ENCODE peak calls at places on chromosomes 5 and 9, in five cellular contexts. Q is tibial nerve, W is lower leg skin, K is uterus, O is IMR-90. H is an unnamed sample.

GRCh38 chr9:38183994-38184568 is 115.1 kb upstream of the SHB start:
- DNase-seq in Q (no peak), W (no peak), O (no peak), K (no peak), H (no peak)

GRCh38 chr9:100216178-100216787 is 117.2 kb downstream of the INVS start:
- DNase-seq in K (no peak), Q (no peak), W (no peak), O (peak; percentile 45), H (peak; percentile 28)

GRCh38 chr9:134864821-134865190 is 15.8 kb upstream of the FCN2 start:
- DNase-seq in Q (no peak), O (no peak), W (no peak), K (no peak), H (no peak)

GRCh38 chr5:79924936-79925893 is 65.8 kb downstream of the MTX3 start:
- DNase-seq in W (no peak), K (no peak), Q (no peak), O (peak; percentile 41), H (no peak)

GRCh38 chr5:89816038-89816437 is 593.5 kb downstream of the CETN3 start:
- DNase-seq in O (no peak), K (no peak), W (no peak), Q (no peak), H (no peak)

GRCh38 chr9:5389109-5389732 is 48.5 kb downstream of the PLGRKT start:
- DNase-seq in W (no peak), Q (no peak), K (no peak), O (peak; percentile 91), H (peak; percentile 33)

GRCh38 chr5:7207979-7208378 is 188.0 kb upstream of the ADCY2 start:
- DNase-seq in K (no peak), Q (no peak), W (no peak), O (no peak), H (no peak)

GRCh38 chr5:176529116-176529823 is 7.9 kb downstream of the RNF44 start:
- DNase-seq in W (no peak), K (no peak), Q (no peak), O (no peak), H (no peak)

GRCh38 chr5:149537374-149537959 is 13.8 kb downstream of the CSNK1A1 start:
- DNase-seq in Q (no peak), W (no peak), O (no peak), K (no peak), H (no peak)
- TF ChIP-seq POLR2A in Q (no peak), W (no peak), O (no peak), K (no peak), H (no peak)

DNA sequence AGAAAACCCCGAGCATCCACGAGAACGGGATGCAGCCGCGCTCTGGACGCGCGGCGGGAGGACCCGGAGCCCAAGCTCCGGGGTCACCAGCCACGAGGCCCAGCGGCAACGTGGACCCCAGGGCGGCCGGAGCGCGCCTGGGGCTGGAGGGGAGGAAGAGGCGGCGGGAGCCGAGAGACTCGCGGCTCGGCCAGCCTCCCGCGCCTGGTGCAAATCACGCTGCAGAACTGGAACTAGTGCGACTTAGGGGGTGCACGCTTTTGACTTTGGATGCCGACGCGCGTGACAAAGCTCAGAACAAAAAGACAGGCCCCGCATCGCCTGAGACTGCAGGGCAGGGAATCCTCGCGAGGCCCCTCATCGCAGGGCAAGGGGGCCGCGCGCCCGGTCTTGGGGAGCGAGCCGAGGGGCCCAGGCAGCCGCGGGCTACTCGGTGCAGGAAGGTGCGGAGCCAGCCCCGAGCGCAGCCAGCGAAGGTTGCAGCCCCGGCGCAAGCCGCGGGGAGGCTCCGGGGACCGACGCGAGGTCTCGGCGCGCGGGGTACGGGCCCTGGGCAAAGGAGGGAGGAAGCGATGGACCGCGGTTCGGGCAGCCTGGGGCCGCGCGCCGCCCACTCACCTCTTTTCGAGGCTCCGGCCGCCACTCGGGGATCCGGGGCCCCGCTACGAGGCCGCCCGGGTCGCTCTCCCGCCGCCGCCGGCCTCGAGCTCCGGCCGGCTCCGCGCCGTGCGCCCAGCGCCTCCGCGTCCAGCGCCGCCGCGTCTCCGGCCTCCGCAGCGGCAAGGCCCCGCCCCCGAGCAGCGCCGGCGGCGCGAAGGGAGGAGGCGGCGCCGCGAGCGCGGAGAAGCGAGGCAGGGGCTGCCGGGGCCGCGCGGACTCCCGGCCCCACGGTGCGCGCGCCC is at the start of gene GOLM1:
- DNase-seq in W (peak; percentile 84), Q (no peak), K (peak; percentile 45), O (peak; percentile 60), H (peak; percentile 86)
- TF ChIP-seq POLR2A in W (no peak), Q (no peak), K (no peak), O (no peak), H (peak; percentile 73)

GRCh38 chr5:91311697-91312501 is 71.2 kb downstream of the ARRDC3 start:
- DNase-seq in Q (peak; percentile 59), O (peak; percentile 99), K (peak; percentile 61), W (peak; percentile 89), H (peak; percentile 47)
- TF ChIP-seq POLR2A in Q (peak; percentile 5), O (no peak), K (no peak), W (no peak), H (no peak)

GRCh38 chr5:111755942-111756353 is 1.0 kb downstream of the NREP start:
- DNase-seq in O (peak; percentile 67), Q (no peak), W (no peak), K (no peak), H (no peak)

GRCh38 chr5:111757582-111758283 is 739 bp upstream of the NREP start:
- DNase-seq in Q (peak; percentile 68), O (peak; percentile 93), W (peak; percentile 98), K (peak; percentile 91), H (peak; percentile 53)

GRCh38 chr5:111755264-111755941 is 1.6 kb downstream of the NREP start:
- DNase-seq in Q (no peak), K (no peak), W (no peak), O (no peak), H (no peak)

GRCh38 chr5:111758284-111758628 is 1.3 kb upstream of the NREP start:
- DNase-seq in K (no peak), W (no peak), O (no peak), Q (no peak), H (no peak)

DNA sequence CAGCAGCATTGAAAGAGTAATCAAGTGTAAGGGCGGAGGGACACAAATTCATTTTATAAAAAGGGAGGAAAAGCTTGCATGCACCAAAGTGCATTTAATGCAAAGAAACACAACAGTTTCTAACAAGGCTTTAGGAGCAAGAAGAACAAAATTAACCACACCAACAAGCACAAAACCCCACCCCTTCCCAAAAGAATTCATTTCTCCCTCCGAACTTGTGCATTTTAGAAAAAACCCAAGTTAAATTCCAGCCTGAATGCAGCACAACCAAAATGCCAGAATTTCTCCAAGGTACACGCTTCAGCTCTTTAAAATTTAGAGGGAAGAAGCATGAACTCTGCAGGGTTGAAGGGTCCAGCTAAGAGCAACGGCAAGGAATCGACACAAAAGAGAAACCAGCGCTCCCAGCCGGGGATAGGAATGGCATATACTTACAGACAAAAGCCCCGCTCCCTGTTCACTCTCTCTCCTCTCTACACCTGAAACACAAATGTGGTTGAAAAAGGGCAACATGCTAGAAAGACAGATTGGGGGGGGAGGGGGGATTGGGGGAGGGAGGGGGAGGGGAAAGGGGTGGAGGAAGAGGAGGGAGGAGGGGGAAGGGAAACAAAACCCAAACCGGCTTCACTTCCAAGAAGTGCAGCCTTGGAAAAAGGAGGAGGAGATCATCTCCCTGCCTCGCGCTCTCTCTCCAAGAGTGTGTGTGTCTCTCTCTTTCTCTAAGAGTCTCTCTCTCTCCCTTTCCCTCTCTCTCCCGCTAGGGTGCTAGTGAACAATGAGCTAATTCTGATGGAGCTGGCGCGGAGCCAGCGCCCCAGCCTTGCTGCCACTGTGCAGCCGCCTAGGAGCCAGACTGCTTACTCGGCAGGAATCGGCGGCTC is at the start of gene NREP:
- DNase-seq in O (peak; percentile 97), W (peak; percentile 97), K (peak; percentile 85), Q (peak; percentile 80), H (peak; percentile 58)
- TF ChIP-seq POLR2A in O (peak; percentile 77), W (no peak), K (no peak), Q (peak; percentile 30), H (no peak)

DNA sequence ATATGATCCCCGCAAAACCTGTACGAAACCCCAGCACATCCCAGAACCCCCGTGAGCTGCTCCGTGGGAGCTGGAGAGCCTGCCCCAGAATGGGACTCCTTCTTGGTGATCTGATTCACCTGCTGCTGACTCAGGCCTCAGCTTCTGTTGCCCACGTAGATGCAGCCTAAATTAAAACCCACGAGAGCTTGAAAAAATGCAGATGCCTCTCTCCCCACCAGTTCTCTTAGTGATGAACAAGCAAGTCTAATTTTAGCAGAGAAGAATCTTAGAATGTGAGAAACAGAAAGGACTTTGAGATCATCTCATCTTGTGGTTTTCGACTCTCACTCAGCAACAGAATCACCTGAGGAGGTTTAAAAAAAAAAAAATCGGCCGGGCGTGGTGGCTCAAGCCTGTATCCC is 57.6 kb downstream of the TMOD1 start:
- DNase-seq in O (peak; percentile 42), Q (no peak), W (no peak), K (peak; percentile 65), H (no peak)
- TF ChIP-seq POLR2A in O (no peak), Q (no peak), W (no peak), K (no peak), H (no peak)

DNA sequence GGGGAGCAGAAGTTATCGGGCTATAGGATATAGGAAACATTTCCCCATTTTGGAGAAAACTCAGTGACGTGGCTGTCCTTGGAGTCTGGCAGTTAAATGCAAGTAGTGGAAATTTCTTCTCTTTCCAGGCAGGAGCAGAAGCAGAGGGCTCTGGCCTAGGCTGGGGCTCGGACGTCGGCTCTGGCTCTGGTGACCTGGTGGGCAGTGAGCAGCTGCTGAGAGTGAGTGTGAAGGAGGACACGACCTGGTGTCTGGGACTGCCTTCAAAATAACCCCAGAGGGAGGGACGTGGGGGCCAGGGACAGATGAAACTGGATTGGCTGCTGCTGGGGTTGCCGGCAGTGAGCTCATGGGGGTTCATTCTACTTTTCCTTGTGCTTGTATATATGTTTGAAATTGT is 79.5 kb downstream of the COL15A1 start:
- DNase-seq in O (no peak), K (no peak), Q (no peak), W (no peak), H (no peak)
- TF ChIP-seq POLR2A in O (no peak), K (no peak), Q (no peak), W (no peak), H (no peak)

DNA sequence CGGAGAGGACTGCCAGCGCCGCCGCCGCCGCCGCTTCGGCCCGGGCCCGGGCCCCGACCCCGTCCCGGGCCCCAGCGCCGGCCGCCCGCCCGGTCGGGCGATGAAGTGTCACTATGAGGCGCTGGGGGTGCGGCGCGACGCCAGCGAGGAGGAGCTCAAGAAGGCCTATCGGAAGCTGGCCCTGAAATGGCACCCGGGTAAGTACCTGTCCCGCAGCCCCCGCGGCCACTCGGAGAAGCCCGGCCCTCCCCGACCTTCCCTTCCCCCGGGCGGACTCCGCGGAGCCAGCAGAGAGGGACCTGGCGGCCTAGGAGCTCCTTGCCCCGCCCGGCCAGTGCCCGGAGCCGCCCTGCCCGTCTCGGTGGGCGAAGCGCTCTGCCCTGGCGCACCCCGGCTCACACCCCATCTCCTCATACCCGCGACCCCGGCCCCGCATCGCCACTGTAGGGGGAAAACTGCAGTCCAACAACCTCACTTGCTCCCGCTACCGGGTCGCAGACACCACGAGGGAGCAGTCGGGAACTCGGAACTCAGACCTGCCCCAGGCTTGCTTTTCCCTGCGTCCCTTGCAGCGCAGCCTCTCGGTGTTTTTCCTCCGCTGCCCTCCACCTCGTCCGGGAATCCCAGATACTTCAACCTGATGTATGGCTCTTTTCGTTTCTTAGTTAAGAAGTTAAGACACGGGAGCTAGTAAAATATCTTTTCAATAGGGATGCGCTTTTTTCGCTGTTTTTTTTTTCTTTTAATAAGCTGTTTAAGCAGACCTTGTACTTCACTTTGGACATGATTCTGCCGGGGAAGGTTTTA is 564 bp downstream of the DNAJC21 start:
- DNase-seq in K (peak; percentile 77), W (peak; percentile 97), O (peak; percentile 66), Q (peak; percentile 73), H (peak; percentile 86)
- TF ChIP-seq POLR2A in K (no peak), W (no peak), O (no peak), Q (peak; percentile 39), H (peak; percentile 43)

GRCh38 chr9:124271660-124272059 is 13.9 kb downstream of the NEK6 start:
- DNase-seq in O (no peak), Q (no peak), K (no peak), W (no peak), H (no peak)
- TF ChIP-seq POLR2A in O (no peak), Q (no peak), K (no peak), W (no peak), H (no peak)